ENCODE peak calls at places on chromosomes 6 and 20, in eight cellular contexts. M is NB4, E is IMR-90, K is NCI-H2081, J is GM20000, U is GM04504, D is NCI-H187 treated with DMSO at 0.1 percent for 48 hours, N is NCI-H524 treated with DMSO at 0.1 percent for 48 hours. I is an unnamed sample.

GRCh38 chr20:14507711-14508110 is 170.3 kb upstream of the FLRT3 start:
- DNase-seq in D (no peak), U (no peak), M (no peak), E (no peak), J (no peak), N (no peak), K (no peak), I (no peak)

GRCh38 chr20:64035066-64035932 is 683 bp upstream of the C20orf204 start:
- DNase-seq in U (no peak), N (no peak), J (peak; percentile 66), M (no peak), D (no peak), K (no peak), E (no peak), I (peak; percentile 71)

GRCh38 chr6:129981598-129981997 is 36.8 kb upstream of the L3MBTL3 start:
- DNase-seq in E (peak; percentile 33), K (no peak), N (no peak), D (no peak), U (no peak), J (no peak), M (no peak), I (no peak)

GRCh38 chr6:18343741-18344140 is 43.4 kb upstream of the RNF144B start:
- DNase-seq in U (no peak), N (no peak), E (peak; percentile 95), J (no peak), K (no peak), M (no peak), D (no peak), I (no peak)

GRCh38 chr6:116500969-116501433 is 10.4 kb upstream of the CALHM5 start:
- DNase-seq in K (no peak), E (peak; percentile 36), M (no peak), J (no peak), U (no peak), D (no peak), N (no peak), I (no peak)

GRCh38 chr6:98947411-98948292 is at the start of gene FBXL4:
- DNase-seq in E (peak; percentile 70), D (no peak), M (peak; percentile 93), K (peak; percentile 69), J (peak; percentile 94), U (peak; percentile 44), N (peak; percentile 54), I (peak; percentile 91)

GRCh38 chr6:157223486-157223885 is 99.8 kb downstream of the TMEM242 start:
- DNase-seq in D (no peak), M (peak; percentile 74), K (no peak), N (no peak), E (no peak), U (no peak), J (no peak), I (no peak)

GRCh38 chr6:140636698-140637402 is 1262.4 kb upstream of the CITED2 start:
- DNase-seq in K (peak; percentile 77), E (no peak), J (no peak), M (no peak), D (peak; percentile 3), U (no peak), N (no peak), I (no peak)

GRCh38 chr20:34540596-34541263 is 17.8 kb upstream of the MAP1LC3A start:
- DNase-seq in M (no peak), E (no peak), J (no peak), U (no peak), K (no peak), N (no peak), D (no peak), I (no peak)

GRCh38 chr20:2746636-2747265 is 53.7 kb downstream of the CPXM1 start:
- DNase-seq in E (no peak), M (peak; percentile 67), N (no peak), K (no peak), D (no peak), J (no peak), U (no peak), I (no peak)

GRCh38 chr6:42369568-42369967 is 82.2 kb downstream of the TRERF1 start:
- DNase-seq in E (no peak), U (no peak), N (no peak), K (no peak), J (peak; percentile 31), D (no peak), M (peak; percentile 61), I (peak; percentile 40)

GRCh38 chr20:62918137-62918536 is 8.2 kb downstream of the DIDO1 start:
- DNase-seq in D (no peak), U (no peak), K (no peak), J (no peak), E (no peak), M (no peak), N (no peak), I (no peak)

I was measured in GM13976.